ENCODE peak calls at places on chromosomes 5 and 9, in eight cellular contexts. One of them, this sample, is unnamed.

GRCh38 chr5:144198386-144198785 is 27.7 kb downstream of the KCTD16 start:
- DNase-seq in DND-41: no peak
- DNase-seq in GM23248: peak
- DNase-seq in PC-3: peak
- DNase-seq in astrocyte: peak
- DNase-seq in H1: no peak
- DNase-seq in HCT116: no peak
- DNase-seq in K562: no peak
- DNase-seq in this sample: peak

GRCh38 chr5:59893436-59894227 is at the start of gene PDE4D:
- DNase-seq in GM23248: peak
- DNase-seq in PC-3: peak
- DNase-seq in DND-41: no peak
- DNase-seq in H1: peak
- DNase-seq in astrocyte: peak
- DNase-seq in K562: no peak
- DNase-seq in HCT116: no peak
- DNase-seq in this sample: peak

GRCh38 chr5:25119654-25120053 is 474.9 kb upstream of the CDH10 start:
- DNase-seq in K562: peak
- DNase-seq in astrocyte: peak
- DNase-seq in DND-41: no peak
- DNase-seq in PC-3: peak
- DNase-seq in GM23248: peak
- DNase-seq in HCT116: no peak
- DNase-seq in H1: no peak
- DNase-seq in this sample: peak

GRCh38 chr5:72065751-72066255 is 41.5 kb upstream of the MAP1B start:
- DNase-seq in HCT116: no peak
- DNase-seq in DND-41: no peak
- DNase-seq in GM23248: peak
- DNase-seq in K562: no peak
- DNase-seq in H1: peak
- DNase-seq in PC-3: no peak
- DNase-seq in astrocyte: peak
- DNase-seq in this sample: peak

GRCh38 chr9:89278997-89279739 is 31.8 kb upstream of the CKS2 start:
- DNase-seq in K562: peak
- DNase-seq in astrocyte: peak
- DNase-seq in GM23248: peak
- DNase-seq in H1: no peak
- DNase-seq in DND-41: peak
- DNase-seq in HCT116: peak
- DNase-seq in PC-3: peak
- DNase-seq in this sample: peak

GRCh38 chr5:9283021-9283420 is 262.9 kb downstream of the SEMA5A start:
- DNase-seq in astrocyte: no peak
- DNase-seq in GM23248: peak
- DNase-seq in DND-41: no peak
- DNase-seq in PC-3: peak
- DNase-seq in K562: no peak
- DNase-seq in HCT116: no peak
- DNase-seq in H1: no peak
- DNase-seq in this sample: no peak

GRCh38 chr5:119049824-119050449 is 20.9 kb upstream of the DMXL1 start:
- DNase-seq in astrocyte: peak
- DNase-seq in PC-3: no peak
- DNase-seq in GM23248: peak
- DNase-seq in K562: no peak
- DNase-seq in H1: no peak
- DNase-seq in HCT116: no peak
- DNase-seq in DND-41: no peak
- DNase-seq in this sample: peak

GRCh38 chr5:145218019-145218418 is 617.1 kb downstream of the PRELID2 start:
- DNase-seq in K562: no peak
- DNase-seq in DND-41: no peak
- DNase-seq in GM23248: no peak
- DNase-seq in PC-3: no peak
- DNase-seq in H1: no peak
- DNase-seq in HCT116: no peak
- DNase-seq in astrocyte: no peak
- DNase-seq in this sample: no peak

GRCh38 chr5:59460368-59461153 is 433.0 kb downstream of the PDE4D start:
- DNase-seq in PC-3: no peak
- DNase-seq in DND-41: no peak
- DNase-seq in H1: no peak
- DNase-seq in HCT116: no peak
- DNase-seq in K562: no peak
- DNase-seq in GM23248: no peak
- DNase-seq in astrocyte: no peak
- DNase-seq in this sample: no peak

GRCh38 chr5:142364251-142365145 is 39.7 kb upstream of the SPRY4 start:
- DNase-seq in PC-3: no peak
- DNase-seq in K562: peak
- DNase-seq in H1: no peak
- DNase-seq in DND-41: no peak
- DNase-seq in astrocyte: no peak
- DNase-seq in HCT116: no peak
- DNase-seq in GM23248: no peak
- DNase-seq in this sample: no peak

GRCh38 chr5:1437452-1437851 is 7.8 kb downstream of the SLC6A3 start:
- DNase-seq in GM23248: peak
- DNase-seq in PC-3: peak
- DNase-seq in DND-41: no peak
- DNase-seq in H1: no peak
- DNase-seq in HCT116: peak
- DNase-seq in astrocyte: no peak
- DNase-seq in K562: peak
- DNase-seq in this sample: peak

DNA sequence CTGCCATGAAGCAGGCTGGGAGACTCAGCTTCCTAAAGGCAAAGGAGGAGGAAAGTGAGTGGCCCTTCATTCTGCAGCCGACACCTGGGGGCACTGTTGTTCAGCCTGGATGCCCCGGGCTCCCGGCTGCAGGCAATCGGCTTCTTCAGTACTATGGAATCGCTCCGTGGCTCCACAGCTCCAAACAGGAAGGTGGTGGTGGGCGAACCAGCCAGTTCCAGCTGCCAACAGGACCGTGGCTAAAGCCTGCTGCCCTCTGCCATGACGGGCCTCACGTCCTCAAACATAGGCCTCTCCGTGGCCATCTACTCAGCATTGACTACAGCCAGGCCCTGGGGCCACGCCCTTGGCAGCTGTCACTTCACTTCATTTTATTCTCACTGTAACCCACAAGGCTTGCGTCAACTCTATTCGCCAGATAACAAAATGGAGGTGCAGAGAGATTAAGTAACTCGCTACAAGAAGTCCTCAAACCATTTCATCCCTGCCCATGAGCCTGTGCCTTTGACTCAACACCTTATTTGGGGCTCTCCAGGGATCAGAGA is 38.1 kb downstream of the PAX5 start:
- DNase-seq in K562: peak
- DNase-seq in PC-3: peak
- DNase-seq in HCT116: peak
- DNase-seq in DND-41: peak
- DNase-seq in H1: peak
- DNase-seq in GM23248: peak
- DNase-seq in astrocyte: peak
- DNase-seq in this sample: peak
- H3K4me3 ChIP-seq in K562: peak
- H3K4me3 ChIP-seq in PC-3: peak
- H3K4me3 ChIP-seq in HCT116: no peak
- H3K4me3 ChIP-seq in DND-41: no peak
- H3K4me3 ChIP-seq in H1: no peak
- H3K4me3 ChIP-seq in GM23248: no peak
- H3K4me3 ChIP-seq in astrocyte: no peak
- H3K4me3 ChIP-seq in this sample: no peak

GRCh38 chr9:130837644-130838043 is 2.6 kb downstream of the ABL1 start:
- DNase-seq in H1: no peak
- DNase-seq in PC-3: no peak
- DNase-seq in astrocyte: no peak
- DNase-seq in DND-41: no peak
- DNase-seq in K562: no peak
- DNase-seq in HCT116: no peak
- DNase-seq in GM23248: no peak
- DNase-seq in this sample: no peak

GRCh38 chr9:130837002-130837511 is 2.0 kb downstream of the ABL1 start:
- DNase-seq in DND-41: no peak
- DNase-seq in K562: no peak
- DNase-seq in PC-3: no peak
- DNase-seq in H1: no peak
- DNase-seq in GM23248: peak
- DNase-seq in HCT116: no peak
- DNase-seq in astrocyte: peak
- DNase-seq in this sample: peak

GRCh38 chr9:130835441-130836298 is 616 bp downstream of the ABL1 start:
- DNase-seq in H1: peak
- DNase-seq in astrocyte: peak
- DNase-seq in K562: peak
- DNase-seq in PC-3: no peak
- DNase-seq in GM23248: peak
- DNase-seq in DND-41: peak
- DNase-seq in HCT116: no peak
- DNase-seq in this sample: peak

GRCh38 chr9:130833324-130833990 is 1.6 kb upstream of the ABL1 start:
- DNase-seq in PC-3: peak
- DNase-seq in HCT116: no peak
- DNase-seq in H1: no peak
- DNase-seq in GM23248: no peak
- DNase-seq in DND-41: no peak
- DNase-seq in astrocyte: peak
- DNase-seq in K562: no peak
- DNase-seq in this sample: peak

GRCh38 chr9:130834371-130835311 is at the start of gene ABL1:
- DNase-seq in DND-41: peak
- DNase-seq in H1: peak
- DNase-seq in GM23248: peak
- DNase-seq in astrocyte: peak
- DNase-seq in HCT116: peak
- DNase-seq in K562: peak
- DNase-seq in PC-3: peak
- DNase-seq in this sample: peak
- TF ChIP-seq EZH2 in DND-41: no peak
- TF ChIP-seq EZH2 in H1: no peak
- TF ChIP-seq EZH2 in GM23248: no peak
- TF ChIP-seq EZH2 in astrocyte: no peak
- TF ChIP-seq EZH2 in HCT116: no peak
- TF ChIP-seq EZH2 in K562: no peak
- TF ChIP-seq EZH2 in PC-3: no peak
- TF ChIP-seq EZH2 in this sample: no peak

GRCh38 chr5:139696167-139696893 is 48.2 kb downstream of the CXXC5 start:
- DNase-seq in DND-41: no peak
- DNase-seq in astrocyte: no peak
- DNase-seq in GM23248: peak
- DNase-seq in K562: peak
- DNase-seq in H1: no peak
- DNase-seq in PC-3: no peak
- DNase-seq in HCT116: no peak
- DNase-seq in this sample: no peak
- H3K4me3 ChIP-seq in DND-41: no peak
- H3K4me3 ChIP-seq in astrocyte: no peak
- H3K4me3 ChIP-seq in GM23248: peak
- H3K4me3 ChIP-seq in K562: peak
- H3K4me3 ChIP-seq in H1: peak
- H3K4me3 ChIP-seq in PC-3: peak
- H3K4me3 ChIP-seq in HCT116: no peak
- H3K4me3 ChIP-seq in this sample: no peak

GRCh38 chr9:124769451-124770358 is 1.4 kb downstream of the NR6A1 start:
- DNase-seq in K562: peak
- DNase-seq in DND-41: no peak
- DNase-seq in HCT116: peak
- DNase-seq in astrocyte: no peak
- DNase-seq in GM23248: no peak
- DNase-seq in H1: peak
- DNase-seq in PC-3: peak
- DNase-seq in this sample: peak
- TF ChIP-seq EZH2 in K562: no peak
- TF ChIP-seq EZH2 in DND-41: no peak
- TF ChIP-seq EZH2 in HCT116: no peak
- TF ChIP-seq EZH2 in astrocyte: peak
- TF ChIP-seq EZH2 in GM23248: peak
- TF ChIP-seq EZH2 in H1: no peak
- TF ChIP-seq EZH2 in PC-3: no peak
- TF ChIP-seq EZH2 in this sample: peak